ENCODE peak calls at places on chromosomes 6 and 20, in six cellular contexts. One of them, this sample, is unnamed.

GRCh38 chr20:57991211-57991841 is 237.1 kb downstream of the ANKRD60 start:
- DNase-seq in mesothelial cell of epicardium: no peak
- DNase-seq in fibroblast of gingiva: peak; percentile 93
- DNase-seq in dorsolateral prefrontal cortex: peak; percentile 26
- DNase-seq in fibroblast of lung: no peak
- DNase-seq in stromal cell of bone marrow: peak; percentile 58
- DNase-seq in this sample: peak; percentile 92

GRCh38 chr6:106390088-106390487 is 29.6 kb downstream of the CRYBG1 start:
- DNase-seq in mesothelial cell of epicardium: no peak
- DNase-seq in fibroblast of gingiva: no peak
- DNase-seq in dorsolateral prefrontal cortex: no peak
- DNase-seq in fibroblast of lung: no peak
- DNase-seq in stromal cell of bone marrow: no peak
- DNase-seq in this sample: no peak

GRCh38 chr6:16901777-16902176 is 140.5 kb upstream of the ATXN1 start:
- DNase-seq in mesothelial cell of epicardium: no peak
- DNase-seq in fibroblast of gingiva: peak; percentile 84
- DNase-seq in dorsolateral prefrontal cortex: peak; percentile 52
- DNase-seq in fibroblast of lung: peak; percentile 90
- DNase-seq in stromal cell of bone marrow: peak; percentile 82
- DNase-seq in this sample: peak; percentile 79

GRCh38 chr20:14488756-14489479 is 151.5 kb upstream of the FLRT3 start:
- DNase-seq in mesothelial cell of epicardium: no peak
- DNase-seq in fibroblast of gingiva: no peak
- DNase-seq in dorsolateral prefrontal cortex: no peak
- DNase-seq in fibroblast of lung: no peak
- DNase-seq in stromal cell of bone marrow: no peak
- DNase-seq in this sample: no peak

GRCh38 chr20:38121741-38122140 is 43.3 kb downstream of the TGM2 start:
- DNase-seq in mesothelial cell of epicardium: peak; percentile 10
- DNase-seq in fibroblast of gingiva: no peak
- DNase-seq in dorsolateral prefrontal cortex: no peak
- DNase-seq in fibroblast of lung: no peak
- DNase-seq in stromal cell of bone marrow: no peak
- DNase-seq in this sample: no peak

GRCh38 chr20:26208296-26209091 is 511.8 kb upstream of the ZNF337 start:
- DNase-seq in mesothelial cell of epicardium: peak; percentile 49
- DNase-seq in fibroblast of gingiva: no peak
- DNase-seq in dorsolateral prefrontal cortex: no peak
- DNase-seq in fibroblast of lung: no peak
- DNase-seq in stromal cell of bone marrow: no peak
- DNase-seq in this sample: no peak

GRCh38 chr6:158340252-158340651 is 28.0 kb downstream of the TULP4 start:
- DNase-seq in mesothelial cell of epicardium: no peak
- DNase-seq in fibroblast of gingiva: no peak
- DNase-seq in dorsolateral prefrontal cortex: no peak
- DNase-seq in fibroblast of lung: no peak
- DNase-seq in stromal cell of bone marrow: no peak
- DNase-seq in this sample: no peak

GRCh38 chr6:158232445-158233213 is 64.5 kb downstream of the GTF2H5 start:
- DNase-seq in mesothelial cell of epicardium: peak; percentile 66
- DNase-seq in fibroblast of gingiva: peak; percentile 63
- DNase-seq in dorsolateral prefrontal cortex: peak; percentile 73
- DNase-seq in fibroblast of lung: peak; percentile 68
- DNase-seq in stromal cell of bone marrow: peak; percentile 33
- DNase-seq in this sample: peak; percentile 69

GRCh38 chr20:36149469-36149868 is 5.1 kb upstream of the EPB41L1 start:
- DNase-seq in mesothelial cell of epicardium: no peak
- DNase-seq in fibroblast of gingiva: no peak
- DNase-seq in dorsolateral prefrontal cortex: no peak
- DNase-seq in fibroblast of lung: no peak
- DNase-seq in stromal cell of bone marrow: no peak
- DNase-seq in this sample: no peak

GRCh38 chr6:40922281-40922680 is 116.7 kb downstream of the UNC5CL start:
- DNase-seq in mesothelial cell of epicardium: no peak
- DNase-seq in fibroblast of gingiva: peak; percentile 19
- DNase-seq in dorsolateral prefrontal cortex: no peak
- DNase-seq in fibroblast of lung: peak; percentile 10
- DNase-seq in stromal cell of bone marrow: no peak
- DNase-seq in this sample: peak; percentile 81

GRCh38 chr6:19668710-19669109 is 168.5 kb upstream of the ID4 start:
- DNase-seq in mesothelial cell of epicardium: no peak
- DNase-seq in fibroblast of gingiva: no peak
- DNase-seq in dorsolateral prefrontal cortex: no peak
- DNase-seq in fibroblast of lung: no peak
- DNase-seq in stromal cell of bone marrow: no peak
- DNase-seq in this sample: peak; percentile 36

GRCh38 chr6:126344181-126344580 is 4.3 kb downstream of the CENPW start:
- DNase-seq in mesothelial cell of epicardium: no peak
- DNase-seq in fibroblast of gingiva: no peak
- DNase-seq in dorsolateral prefrontal cortex: no peak
- DNase-seq in fibroblast of lung: no peak
- DNase-seq in stromal cell of bone marrow: no peak
- DNase-seq in this sample: no peak

GRCh38 chr6:14723535-14724086 is 522.3 kb upstream of the JARID2 start:
- DNase-seq in mesothelial cell of epicardium: no peak
- DNase-seq in fibroblast of gingiva: no peak
- DNase-seq in dorsolateral prefrontal cortex: no peak
- DNase-seq in fibroblast of lung: no peak
- DNase-seq in stromal cell of bone marrow: no peak
- DNase-seq in this sample: no peak

GRCh38 chr6:156599977-156600647 is 177.1 kb upstream of the ARID1B start:
- DNase-seq in mesothelial cell of epicardium: no peak
- DNase-seq in fibroblast of gingiva: no peak
- DNase-seq in dorsolateral prefrontal cortex: no peak
- DNase-seq in fibroblast of lung: peak; percentile 6
- DNase-seq in stromal cell of bone marrow: no peak
- DNase-seq in this sample: no peak

GRCh38 chr6:137264308-137265075 is 45.3 kb upstream of the IFNGR1 start:
- DNase-seq in mesothelial cell of epicardium: no peak
- DNase-seq in fibroblast of gingiva: peak; percentile 54
- DNase-seq in dorsolateral prefrontal cortex: no peak
- DNase-seq in fibroblast of lung: no peak
- DNase-seq in stromal cell of bone marrow: no peak
- DNase-seq in this sample: peak; percentile 37

GRCh38 chr6:107656883-107657282 is 167.0 kb downstream of the SOBP start:
- DNase-seq in mesothelial cell of epicardium: no peak
- DNase-seq in fibroblast of gingiva: no peak
- DNase-seq in dorsolateral prefrontal cortex: no peak
- DNase-seq in fibroblast of lung: no peak
- DNase-seq in stromal cell of bone marrow: no peak
- DNase-seq in this sample: no peak

GRCh38 chr20:47969426-47969825 is 184.1 kb upstream of the SULF2 start:
- DNase-seq in mesothelial cell of epicardium: no peak
- DNase-seq in fibroblast of gingiva: no peak
- DNase-seq in dorsolateral prefrontal cortex: no peak
- DNase-seq in fibroblast of lung: no peak
- DNase-seq in stromal cell of bone marrow: no peak
- DNase-seq in this sample: no peak

GRCh38 chr6:19613678-19614077 is 223.5 kb upstream of the ID4 start:
- DNase-seq in mesothelial cell of epicardium: no peak
- DNase-seq in fibroblast of gingiva: no peak
- DNase-seq in dorsolateral prefrontal cortex: no peak
- DNase-seq in fibroblast of lung: no peak
- DNase-seq in stromal cell of bone marrow: no peak
- DNase-seq in this sample: no peak

GRCh38 chr6:131755597-131755996 is 44.8 kb upstream of the CTAGE9 start:
- DNase-seq in mesothelial cell of epicardium: no peak
- DNase-seq in fibroblast of gingiva: peak; percentile 84
- DNase-seq in dorsolateral prefrontal cortex: no peak
- DNase-seq in fibroblast of lung: peak; percentile 87
- DNase-seq in stromal cell of bone marrow: peak; percentile 93
- DNase-seq in this sample: peak; percentile 97

GRCh38 chr20:47220161-47220582 is 136.3 kb downstream of the ZMYND8 start:
- DNase-seq in mesothelial cell of epicardium: no peak
- DNase-seq in fibroblast of gingiva: peak; percentile 9
- DNase-seq in dorsolateral prefrontal cortex: no peak
- DNase-seq in fibroblast of lung: peak; percentile 41
- DNase-seq in stromal cell of bone marrow: peak; percentile 7
- DNase-seq in this sample: peak; percentile 10

GRCh38 chr20:23442436-23442835 is 3.0 kb downstream of the CSTL1 start:
- DNase-seq in mesothelial cell of epicardium: no peak
- DNase-seq in fibroblast of gingiva: no peak
- DNase-seq in dorsolateral prefrontal cortex: no peak
- DNase-seq in fibroblast of lung: no peak
- DNase-seq in stromal cell of bone marrow: no peak
- DNase-seq in this sample: no peak

GRCh38 chr20:13212750-13213149 is 8.3 kb upstream of the ISM1 start:
- DNase-seq in mesothelial cell of epicardium: no peak
- DNase-seq in fibroblast of gingiva: peak; percentile 82
- DNase-seq in dorsolateral prefrontal cortex: no peak
- DNase-seq in fibroblast of lung: peak; percentile 35
- DNase-seq in stromal cell of bone marrow: no peak
- DNase-seq in this sample: peak; percentile 86

GRCh38 chr20:527571-527886 is 16.1 kb downstream of the CSNK2A1 start:
- DNase-seq in mesothelial cell of epicardium: no peak
- DNase-seq in fibroblast of gingiva: no peak
- DNase-seq in dorsolateral prefrontal cortex: no peak
- DNase-seq in fibroblast of lung: no peak
- DNase-seq in stromal cell of bone marrow: no peak
- DNase-seq in this sample: no peak

GRCh38 chr6:148265058-148265457 is 77.6 kb upstream of the SASH1 start:
- DNase-seq in mesothelial cell of epicardium: no peak
- DNase-seq in fibroblast of gingiva: no peak
- DNase-seq in dorsolateral prefrontal cortex: no peak
- DNase-seq in fibroblast of lung: no peak
- DNase-seq in stromal cell of bone marrow: no peak
- DNase-seq in this sample: no peak

GRCh38 chr20:64049060-64049886 is at the start of gene SOX18:
- DNase-seq in mesothelial cell of epicardium: no peak
- DNase-seq in fibroblast of gingiva: no peak
- DNase-seq in dorsolateral prefrontal cortex: no peak
- DNase-seq in fibroblast of lung: peak; percentile 26
- DNase-seq in stromal cell of bone marrow: no peak
- DNase-seq in this sample: no peak

GRCh38 chr6:167647750-167648470 is 178.8 kb upstream of the AFDN start:
- DNase-seq in mesothelial cell of epicardium: no peak
- DNase-seq in fibroblast of gingiva: no peak
- DNase-seq in dorsolateral prefrontal cortex: no peak
- DNase-seq in fibroblast of lung: no peak
- DNase-seq in stromal cell of bone marrow: no peak
- DNase-seq in this sample: no peak

GRCh38 chr20:61487346-61488022 is 235.4 kb downstream of the CDH4 start:
- DNase-seq in mesothelial cell of epicardium: no peak
- DNase-seq in fibroblast of gingiva: no peak
- DNase-seq in dorsolateral prefrontal cortex: no peak
- DNase-seq in fibroblast of lung: peak; percentile 39
- DNase-seq in stromal cell of bone marrow: no peak
- DNase-seq in this sample: peak; percentile 62

GRCh38 chr6:110878751-110879539 is 4.4 kb downstream of the AMD1 start:
- DNase-seq in mesothelial cell of epicardium: no peak
- DNase-seq in fibroblast of gingiva: peak; percentile 36
- DNase-seq in dorsolateral prefrontal cortex: peak; percentile 66
- DNase-seq in fibroblast of lung: peak; percentile 67
- DNase-seq in stromal cell of bone marrow: no peak
- DNase-seq in this sample: peak; percentile 48

This sample was measured in AG10803.